ENCODE peak calls at places on chromosomes 11 and 22, in five cellular contexts. One of them, this sample, is unnamed.

GRCh38 chr11:23732026-23732425 is 764.8 kb upstream of the LUZP2 start:
- DNase-seq in activated naive CD4-positive, alpha-beta T cell: no peak
- DNase-seq in foreskin fibroblast: peak
- DNase-seq in activated CD4-positive, alpha-beta T cell treated with anti-CD3 and anti-CD28 coated beads, Interleukin-2, amount 10 ng/mL, durations not matched to agents 7 days and 5 days: no peak
- DNase-seq in stimulated activated CD4-positive, alpha-beta T cell treated with anti-CD3 and anti-CD28 coated beads, Interleukin-4, amount 100 ng/mL, for 4 hours: no peak
- DNase-seq in this sample: no peak

GRCh38 chr11:101860694-101861371 is 54.0 kb upstream of the CEP126 start:
- DNase-seq in activated naive CD4-positive, alpha-beta T cell: peak
- DNase-seq in foreskin fibroblast: peak
- DNase-seq in activated CD4-positive, alpha-beta T cell treated with anti-CD3 and anti-CD28 coated beads, Interleukin-2, amount 10 ng/mL, durations not matched to agents 7 days and 5 days: peak
- DNase-seq in stimulated activated CD4-positive, alpha-beta T cell treated with anti-CD3 and anti-CD28 coated beads, Interleukin-4, amount 100 ng/mL, for 4 hours: peak
- DNase-seq in this sample: no peak

GRCh38 chr11:133927690-133928627 is 28.8 kb downstream of the IGSF9B start:
- DNase-seq in activated naive CD4-positive, alpha-beta T cell: peak
- DNase-seq in foreskin fibroblast: peak
- DNase-seq in activated CD4-positive, alpha-beta T cell treated with anti-CD3 and anti-CD28 coated beads, Interleukin-2, amount 10 ng/mL, durations not matched to agents 7 days and 5 days: peak
- DNase-seq in stimulated activated CD4-positive, alpha-beta T cell treated with anti-CD3 and anti-CD28 coated beads, Interleukin-4, amount 100 ng/mL, for 4 hours: peak
- DNase-seq in this sample: peak

GRCh38 chr11:75275581-75275980 is 35.0 kb downstream of the TPBGL start:
- DNase-seq in activated naive CD4-positive, alpha-beta T cell: peak
- DNase-seq in foreskin fibroblast: no peak
- DNase-seq in activated CD4-positive, alpha-beta T cell treated with anti-CD3 and anti-CD28 coated beads, Interleukin-2, amount 10 ng/mL, durations not matched to agents 7 days and 5 days: peak
- DNase-seq in stimulated activated CD4-positive, alpha-beta T cell treated with anti-CD3 and anti-CD28 coated beads, Interleukin-4, amount 100 ng/mL, for 4 hours: peak
- DNase-seq in this sample: peak

GRCh38 chr11:13329670-13330401 is 52.2 kb downstream of the BMAL1 start:
- DNase-seq in activated naive CD4-positive, alpha-beta T cell: no peak
- DNase-seq in foreskin fibroblast: peak
- DNase-seq in activated CD4-positive, alpha-beta T cell treated with anti-CD3 and anti-CD28 coated beads, Interleukin-2, amount 10 ng/mL, durations not matched to agents 7 days and 5 days: no peak
- DNase-seq in stimulated activated CD4-positive, alpha-beta T cell treated with anti-CD3 and anti-CD28 coated beads, Interleukin-4, amount 100 ng/mL, for 4 hours: no peak
- DNase-seq in this sample: no peak

GRCh38 chr11:76626266-76626665 is 44.3 kb downstream of the LRRC32 start:
- DNase-seq in activated naive CD4-positive, alpha-beta T cell: no peak
- DNase-seq in foreskin fibroblast: no peak
- DNase-seq in activated CD4-positive, alpha-beta T cell treated with anti-CD3 and anti-CD28 coated beads, Interleukin-2, amount 10 ng/mL, durations not matched to agents 7 days and 5 days: no peak
- DNase-seq in stimulated activated CD4-positive, alpha-beta T cell treated with anti-CD3 and anti-CD28 coated beads, Interleukin-4, amount 100 ng/mL, for 4 hours: no peak
- DNase-seq in this sample: no peak

GRCh38 chr22:31442768-31443489 is 43.5 kb downstream of the DRG1 start:
- DNase-seq in activated naive CD4-positive, alpha-beta T cell: no peak
- DNase-seq in foreskin fibroblast: no peak
- DNase-seq in activated CD4-positive, alpha-beta T cell treated with anti-CD3 and anti-CD28 coated beads, Interleukin-2, amount 10 ng/mL, durations not matched to agents 7 days and 5 days: no peak
- DNase-seq in stimulated activated CD4-positive, alpha-beta T cell treated with anti-CD3 and anti-CD28 coated beads, Interleukin-4, amount 100 ng/mL, for 4 hours: no peak
- DNase-seq in this sample: no peak

GRCh38 chr11:9688716-9689511 is 25.0 kb downstream of the SWAP70 start:
- DNase-seq in activated naive CD4-positive, alpha-beta T cell: no peak
- DNase-seq in foreskin fibroblast: peak
- DNase-seq in activated CD4-positive, alpha-beta T cell treated with anti-CD3 and anti-CD28 coated beads, Interleukin-2, amount 10 ng/mL, durations not matched to agents 7 days and 5 days: no peak
- DNase-seq in stimulated activated CD4-positive, alpha-beta T cell treated with anti-CD3 and anti-CD28 coated beads, Interleukin-4, amount 100 ng/mL, for 4 hours: no peak
- DNase-seq in this sample: peak

GRCh38 chr11:108346451-108346850 is 120.9 kb downstream of the C11orf65 start:
- DNase-seq in activated naive CD4-positive, alpha-beta T cell: no peak
- DNase-seq in foreskin fibroblast: no peak
- DNase-seq in activated CD4-positive, alpha-beta T cell treated with anti-CD3 and anti-CD28 coated beads, Interleukin-2, amount 10 ng/mL, durations not matched to agents 7 days and 5 days: no peak
- DNase-seq in stimulated activated CD4-positive, alpha-beta T cell treated with anti-CD3 and anti-CD28 coated beads, Interleukin-4, amount 100 ng/mL, for 4 hours: no peak
- DNase-seq in this sample: no peak